ENCODE peak calls at places on chromosomes 12 and 14, in ten cellular contexts. One of them, this sample, is unnamed.
A peak's percentile ranks its signal among the peaks of the same experiment; 100 is the strongest.

GRCh38 chr14:89702151-89702936 is 252.2 kb downstream of the EFCAB11 start:
- DNase-seq in bronchial epithelial cell: peak; percentile 7
- DNase-seq in stomach: no peak
- DNase-seq in iris pigment epithelial cell: peak; percentile 64
- DNase-seq in A549: no peak
- DNase-seq in activated gamma-delta T cell treated with Interleukin-2 at 50 U/mL for 16 hours: no peak
- DNase-seq in Calu3: no peak
- DNase-seq in esophagus muscularis mucosa: peak; percentile 92
- DNase-seq in lower leg skin: peak; percentile 87
- DNase-seq in mammary epithelial cell: no peak
- DNase-seq in this sample: no peak

GRCh38 chr14:68970736-68971135 is 8.4 kb downstream of the ACTN1 start:
- DNase-seq in bronchial epithelial cell: no peak
- DNase-seq in stomach: no peak
- DNase-seq in iris pigment epithelial cell: no peak
- DNase-seq in A549: no peak
- DNase-seq in activated gamma-delta T cell treated with Interleukin-2 at 50 U/mL for 16 hours: no peak
- DNase-seq in Calu3: no peak
- DNase-seq in esophagus muscularis mucosa: no peak
- DNase-seq in lower leg skin: no peak
- DNase-seq in mammary epithelial cell: no peak
- DNase-seq in this sample: no peak

GRCh38 chr12:92362785-92363184 is 217.1 kb upstream of the BTG1 start:
- DNase-seq in bronchial epithelial cell: no peak
- DNase-seq in stomach: no peak
- DNase-seq in iris pigment epithelial cell: no peak
- DNase-seq in A549: no peak
- DNase-seq in activated gamma-delta T cell treated with Interleukin-2 at 50 U/mL for 16 hours: no peak
- DNase-seq in Calu3: no peak
- DNase-seq in esophagus muscularis mucosa: no peak
- DNase-seq in lower leg skin: no peak
- DNase-seq in mammary epithelial cell: no peak
- DNase-seq in this sample: no peak

GRCh38 chr12:77591959-77592358 is 238.7 kb upstream of the NAV3 start:
- DNase-seq in bronchial epithelial cell: no peak
- DNase-seq in stomach: no peak
- DNase-seq in iris pigment epithelial cell: no peak
- DNase-seq in A549: no peak
- DNase-seq in activated gamma-delta T cell treated with Interleukin-2 at 50 U/mL for 16 hours: no peak
- DNase-seq in Calu3: no peak
- DNase-seq in esophagus muscularis mucosa: no peak
- DNase-seq in lower leg skin: no peak
- DNase-seq in mammary epithelial cell: no peak
- DNase-seq in this sample: peak; percentile 68

GRCh38 chr12:34398366-34398705 is 376.0 kb downstream of the ALG10 start:
- DNase-seq in bronchial epithelial cell: no peak
- DNase-seq in stomach: peak; percentile 16
- DNase-seq in iris pigment epithelial cell: no peak
- DNase-seq in A549: no peak
- DNase-seq in activated gamma-delta T cell treated with Interleukin-2 at 50 U/mL for 16 hours: no peak
- DNase-seq in Calu3: no peak
- DNase-seq in esophagus muscularis mucosa: no peak
- DNase-seq in lower leg skin: peak; percentile 60
- DNase-seq in mammary epithelial cell: no peak
- DNase-seq in this sample: no peak

GRCh38 chr12:115155665-115156645 is 472.0 kb upstream of the TBX3 start:
- DNase-seq in bronchial epithelial cell: peak; percentile 95
- DNase-seq in stomach: no peak
- DNase-seq in iris pigment epithelial cell: peak; percentile 89
- DNase-seq in A549: peak; percentile 13
- DNase-seq in activated gamma-delta T cell treated with Interleukin-2 at 50 U/mL for 16 hours: no peak
- DNase-seq in Calu3: no peak
- DNase-seq in esophagus muscularis mucosa: peak; percentile 19
- DNase-seq in lower leg skin: no peak
- DNase-seq in mammary epithelial cell: peak; percentile 100
- DNase-seq in this sample: no peak

GRCh38 chr12:123601602-123602489 is at the start of gene DDX55:
- DNase-seq in bronchial epithelial cell: peak; percentile 53
- DNase-seq in stomach: peak; percentile 87
- DNase-seq in iris pigment epithelial cell: peak; percentile 86
- DNase-seq in A549: peak; percentile 81
- DNase-seq in activated gamma-delta T cell treated with Interleukin-2 at 50 U/mL for 16 hours: peak; percentile 80
- DNase-seq in Calu3: peak; percentile 87
- DNase-seq in esophagus muscularis mucosa: peak; percentile 95
- DNase-seq in lower leg skin: peak; percentile 96
- DNase-seq in mammary epithelial cell: peak; percentile 81
- DNase-seq in this sample: peak; percentile 94

GRCh38 chr14:103108749-103109207 is 14.3 kb downstream of the EXOC3L4 start:
- DNase-seq in bronchial epithelial cell: no peak
- DNase-seq in stomach: no peak
- DNase-seq in iris pigment epithelial cell: peak; percentile 45
- DNase-seq in A549: no peak
- DNase-seq in activated gamma-delta T cell treated with Interleukin-2 at 50 U/mL for 16 hours: no peak
- DNase-seq in Calu3: no peak
- DNase-seq in esophagus muscularis mucosa: no peak
- DNase-seq in lower leg skin: no peak
- DNase-seq in mammary epithelial cell: no peak
- DNase-seq in this sample: peak; percentile 78

GRCh38 chr12:56630180-56630632 is at the start of gene BAZ2A:
- DNase-seq in bronchial epithelial cell: peak; percentile 58
- DNase-seq in stomach: peak; percentile 90
- DNase-seq in iris pigment epithelial cell: peak; percentile 85
- DNase-seq in A549: peak; percentile 92
- DNase-seq in activated gamma-delta T cell treated with Interleukin-2 at 50 U/mL for 16 hours: peak; percentile 82
- DNase-seq in Calu3: peak; percentile 94
- DNase-seq in esophagus muscularis mucosa: peak; percentile 96
- DNase-seq in lower leg skin: peak; percentile 98
- DNase-seq in mammary epithelial cell: peak; percentile 77
- DNase-seq in this sample: peak; percentile 99

GRCh38 chr12:110934093-110934852 is 13.9 kb upstream of the MYL2 start:
- DNase-seq in bronchial epithelial cell: peak; percentile 78
- DNase-seq in stomach: no peak
- DNase-seq in iris pigment epithelial cell: peak; percentile 6
- DNase-seq in A549: peak; percentile 80
- DNase-seq in activated gamma-delta T cell treated with Interleukin-2 at 50 U/mL for 16 hours: no peak
- DNase-seq in Calu3: peak; percentile 22
- DNase-seq in esophagus muscularis mucosa: no peak
- DNase-seq in lower leg skin: peak; percentile 46
- DNase-seq in mammary epithelial cell: peak; percentile 73
- DNase-seq in this sample: peak; percentile 90

GRCh38 chr14:99674776-99675175 is 9.3 kb upstream of the CYP46A1 start:
- DNase-seq in bronchial epithelial cell: no peak
- DNase-seq in stomach: no peak
- DNase-seq in iris pigment epithelial cell: no peak
- DNase-seq in A549: no peak
- DNase-seq in activated gamma-delta T cell treated with Interleukin-2 at 50 U/mL for 16 hours: no peak
- DNase-seq in Calu3: no peak
- DNase-seq in esophagus muscularis mucosa: no peak
- DNase-seq in lower leg skin: no peak
- DNase-seq in mammary epithelial cell: no peak
- DNase-seq in this sample: no peak

GRCh38 chr12:64990991-64991570 is 130.0 kb downstream of the WIF1 start:
- DNase-seq in bronchial epithelial cell: peak; percentile 91
- DNase-seq in stomach: no peak
- DNase-seq in iris pigment epithelial cell: peak; percentile 5
- DNase-seq in A549: no peak
- DNase-seq in activated gamma-delta T cell treated with Interleukin-2 at 50 U/mL for 16 hours: no peak
- DNase-seq in Calu3: no peak
- DNase-seq in esophagus muscularis mucosa: no peak
- DNase-seq in lower leg skin: no peak
- DNase-seq in mammary epithelial cell: peak; percentile 63
- DNase-seq in this sample: no peak

This sample was measured in endodermal cell.